ENCODE peak calls at places on chromosome 22, in ten cellular contexts. X is H9, P is choroid plexus epithelial cell, V is DMS79 treated with DMSO at 0.1 percent for 48 hours, C is Karpas-422, S is NB4, W is RPMI8226, R is body of pancreas, E is HCEC 1CT, O is GDM1. U is an unnamed sample.

GRCh38 chr22:20089977-20090729 is 10.1 kb downstream of the DGCR8 start:
- DNase-seq in X (no peak), P (no peak), V (no peak), C (no peak), S (no peak), W (no peak), R (no peak), E (peak), O (no peak), U (no peak)

GRCh38 chr22:20652130-20652529 is 121.8 kb upstream of the SERPIND1 start:
- DNase-seq in X (no peak), P (no peak), V (no peak), C (no peak), S (no peak), W (no peak), R (no peak), E (no peak), O (no peak), U (no peak)

GRCh38 chr22:45632791-45633515 is 38.7 kb upstream of the ATXN10 start:
- DNase-seq in X (no peak), P (peak), V (no peak), C (no peak), S (no peak), W (no peak), R (peak), E (no peak), O (no peak), U (no peak)

GRCh38 chr22:23240639-23241389 is 60.5 kb downstream of the BCR start:
- DNase-seq in X (peak), P (no peak), V (no peak), C (peak), S (peak), W (peak), R (no peak), E (no peak), O (no peak), U (peak)

GRCh38 chr22:19522881-19523239 is 1.4 kb downstream of the CLDN5 start:
- DNase-seq in X (no peak), P (no peak), V (peak), C (no peak), S (no peak), W (no peak), R (no peak), E (no peak), O (no peak), U (no peak)

GRCh38 chr22:37442537-37442936 is 15.3 kb upstream of the ELFN2 start:
- DNase-seq in X (no peak), P (peak), V (no peak), C (peak), S (peak), W (peak), R (no peak), E (peak), O (no peak), U (peak)

GRCh38 chr22:19568337-19569311 is 44.4 kb upstream of the CLDN5 start:
- DNase-seq in X (no peak), P (peak), V (no peak), C (no peak), S (peak), W (no peak), R (no peak), E (peak), O (no peak), U (peak)

GRCh38 chr22:46528121-46528610 is 9.3 kb downstream of the CELSR1 start:
- DNase-seq in X (no peak), P (peak), V (peak), C (no peak), S (peak), W (no peak), R (peak), E (no peak), O (no peak), U (peak)

GRCh38 chr22:48643066-48643731 is 1184.5 kb downstream of the BRD1 start:
- DNase-seq in X (no peak), P (no peak), V (no peak), C (no peak), S (no peak), W (no peak), R (no peak), E (no peak), O (no peak), U (no peak)

GRCh38 chr22:45777046-45777851 is 105.6 kb downstream of the ATXN10 start:
- DNase-seq in X (no peak), P (peak), V (no peak), C (peak), S (no peak), W (no peak), R (no peak), E (no peak), O (no peak), U (no peak)

GRCh38 chr22:25388866-25389540 is 169.6 kb downstream of the CRYBB2 start:
- DNase-seq in X (no peak), P (no peak), V (no peak), C (no peak), S (peak), W (no peak), R (no peak), E (no peak), O (peak), U (peak)

GRCh38 chr22:28980326-28980725 is 81.3 kb downstream of the C22orf31 start:
- DNase-seq in X (no peak), P (no peak), V (no peak), C (no peak), S (no peak), W (no peak), R (no peak), E (no peak), O (no peak), U (no peak)

GRCh38 chr22:40107244-40107643 is 70.5 kb upstream of the TNRC6B start:
- DNase-seq in X (no peak), P (peak), V (no peak), C (peak), S (no peak), W (peak), R (no peak), E (no peak), O (no peak), U (no peak)

GRCh38 chr22:27299181-27300085 is 502.1 kb downstream of the MN1 start:
- DNase-seq in X (no peak), P (peak), V (no peak), C (no peak), S (no peak), W (no peak), R (no peak), E (no peak), O (no peak), U (no peak)

GRCh38 chr22:35409783-35410662 is 10.1 kb downstream of the MCM5 start:
- DNase-seq in X (no peak), P (no peak), V (no peak), C (peak), S (peak), W (no peak), R (peak), E (no peak), O (peak), U (no peak)

GRCh38 chr22:31574015-31574670 is 77.8 kb downstream of the SFI1 start:
- DNase-seq in X (no peak), P (peak), V (no peak), C (no peak), S (no peak), W (no peak), R (no peak), E (no peak), O (no peak), U (no peak)

GRCh38 chr22:50711446-50712340 is 26.3 kb upstream of the ACR start:
- DNase-seq in X (no peak), P (no peak), V (no peak), C (no peak), S (peak), W (no peak), R (no peak), E (no peak), O (no peak), U (no peak)

GRCh38 chr22:27749597-27750225 is 51.8 kb downstream of the MN1 start:
- DNase-seq in X (peak), P (peak), V (no peak), C (no peak), S (no peak), W (no peak), R (no peak), E (no peak), O (no peak), U (peak)

GRCh38 chr22:47351836-47352579 is 589.6 kb downstream of the TBC1D22A start:
- DNase-seq in X (no peak), P (no peak), V (no peak), C (no peak), S (no peak), W (no peak), R (no peak), E (no peak), O (no peak), U (peak)

GRCh38 chr22:21802056-21802455 is 65.4 kb downstream of the MAPK1 start:
- DNase-seq in X (no peak), P (no peak), V (no peak), C (no peak), S (no peak), W (no peak), R (no peak), E (no peak), O (no peak), U (no peak)

GRCh38 chr22:37741312-37741795 is 44.5 kb downstream of the TRIOBP start:
- DNase-seq in X (no peak), P (peak), V (peak), C (no peak), S (peak), W (peak), R (peak), E (peak), O (no peak), U (peak)